ENCODE peak calls at places on chromosomes 2 and 18, in seven cellular contexts. One of them, this sample, is unnamed.

GRCh38 chr2:42450136-42450535 is 43.6 kb downstream of the KCNG3 start:
- DNase-seq in fibroblast of lung: peak; percentile 73
- DNase-seq in IMR-90: no peak
- DNase-seq in CD8-positive, alpha-beta T cell: no peak
- DNase-seq in choroid plexus epithelial cell: no peak
- DNase-seq in fibroblast of the aortic adventitia: no peak
- DNase-seq in aorta: no peak
- DNase-seq in this sample: no peak

GRCh38 chr18:56532176-56532840 is 106.1 kb downstream of the TXNL1 start:
- DNase-seq in fibroblast of lung: peak; percentile 86
- DNase-seq in aorta: no peak
- DNase-seq in IMR-90: peak; percentile 56
- DNase-seq in fibroblast of the aortic adventitia: peak; percentile 30
- DNase-seq in CD8-positive, alpha-beta T cell: no peak
- DNase-seq in choroid plexus epithelial cell: no peak
- DNase-seq in this sample: peak; percentile 51

GRCh38 chr2:148586528-148587128 is 57.9 kb upstream of the EPC2 start:
- DNase-seq in IMR-90: no peak
- DNase-seq in choroid plexus epithelial cell: no peak
- DNase-seq in fibroblast of lung: no peak
- DNase-seq in aorta: no peak
- DNase-seq in fibroblast of the aortic adventitia: no peak
- DNase-seq in CD8-positive, alpha-beta T cell: no peak
- DNase-seq in this sample: no peak

GRCh38 chr2:68558576-68558975 is 84.8 kb upstream of the PROKR1 start:
- DNase-seq in IMR-90: no peak
- DNase-seq in CD8-positive, alpha-beta T cell: no peak
- DNase-seq in fibroblast of the aortic adventitia: no peak
- DNase-seq in aorta: no peak
- DNase-seq in fibroblast of lung: no peak
- DNase-seq in choroid plexus epithelial cell: no peak
- DNase-seq in this sample: no peak

GRCh38 chr2:213764849-213765248 is 480.6 kb downstream of the SPAG16 start:
- DNase-seq in aorta: no peak
- DNase-seq in choroid plexus epithelial cell: no peak
- DNase-seq in IMR-90: no peak
- DNase-seq in fibroblast of lung: no peak
- DNase-seq in fibroblast of the aortic adventitia: no peak
- DNase-seq in CD8-positive, alpha-beta T cell: no peak
- DNase-seq in this sample: no peak

GRCh38 chr18:22934789-22935188 is 1.7 kb downstream of the RBBP8 start:
- DNase-seq in choroid plexus epithelial cell: no peak
- DNase-seq in aorta: no peak
- DNase-seq in fibroblast of the aortic adventitia: no peak
- DNase-seq in CD8-positive, alpha-beta T cell: no peak
- DNase-seq in IMR-90: no peak
- DNase-seq in fibroblast of lung: no peak
- DNase-seq in this sample: no peak

GRCh38 chr2:141331127-141331526 is 799.7 kb downstream of the LRP1B start:
- DNase-seq in IMR-90: peak; percentile 86
- DNase-seq in choroid plexus epithelial cell: peak; percentile 94
- DNase-seq in CD8-positive, alpha-beta T cell: no peak
- DNase-seq in fibroblast of lung: peak; percentile 82
- DNase-seq in fibroblast of the aortic adventitia: peak; percentile 35
- DNase-seq in aorta: no peak
- DNase-seq in this sample: peak; percentile 70

GRCh38 chr2:43012966-43013365 is 213.4 kb downstream of the ZFP36L2 start:
- DNase-seq in aorta: no peak
- DNase-seq in CD8-positive, alpha-beta T cell: no peak
- DNase-seq in fibroblast of the aortic adventitia: no peak
- DNase-seq in IMR-90: no peak
- DNase-seq in fibroblast of lung: no peak
- DNase-seq in choroid plexus epithelial cell: no peak
- DNase-seq in this sample: no peak

GRCh38 chr2:173077506-173078177 is 2.0 kb downstream of the MAP3K20 start:
- DNase-seq in fibroblast of lung: peak; percentile 44
- DNase-seq in aorta: no peak
- DNase-seq in IMR-90: peak; percentile 68
- DNase-seq in fibroblast of the aortic adventitia: peak; percentile 66
- DNase-seq in CD8-positive, alpha-beta T cell: no peak
- DNase-seq in choroid plexus epithelial cell: peak; percentile 68
- DNase-seq in this sample: peak; percentile 61

GRCh38 chr2:189538402-189538801 is 42.2 kb downstream of the SLC40A1 start:
- DNase-seq in IMR-90: no peak
- DNase-seq in aorta: no peak
- DNase-seq in fibroblast of lung: no peak
- DNase-seq in CD8-positive, alpha-beta T cell: no peak
- DNase-seq in fibroblast of the aortic adventitia: no peak
- DNase-seq in choroid plexus epithelial cell: no peak
- DNase-seq in this sample: no peak

GRCh38 chr2:38748391-38748790 is 2.8 kb downstream of the SRSF7 start:
- DNase-seq in fibroblast of lung: no peak
- DNase-seq in choroid plexus epithelial cell: no peak
- DNase-seq in aorta: no peak
- DNase-seq in IMR-90: no peak
- DNase-seq in CD8-positive, alpha-beta T cell: no peak
- DNase-seq in fibroblast of the aortic adventitia: no peak
- DNase-seq in this sample: no peak

GRCh38 chr2:239943991-239944441 is 81.1 kb downstream of the NDUFA10 start:
- DNase-seq in IMR-90: no peak
- DNase-seq in aorta: peak; percentile 46
- DNase-seq in fibroblast of the aortic adventitia: no peak
- DNase-seq in CD8-positive, alpha-beta T cell: no peak
- DNase-seq in choroid plexus epithelial cell: no peak
- DNase-seq in fibroblast of lung: no peak
- DNase-seq in this sample: no peak

GRCh38 chr2:200107818-200108217 is 152.4 kb downstream of the MAIP1 start:
- DNase-seq in CD8-positive, alpha-beta T cell: no peak
- DNase-seq in choroid plexus epithelial cell: no peak
- DNase-seq in aorta: no peak
- DNase-seq in fibroblast of lung: no peak
- DNase-seq in IMR-90: no peak
- DNase-seq in fibroblast of the aortic adventitia: no peak
- DNase-seq in this sample: no peak

GRCh38 chr18:79856119-79857080 is 58.7 kb downstream of the KCNG2 start:
- DNase-seq in aorta: peak; percentile 50
- DNase-seq in choroid plexus epithelial cell: peak; percentile 66
- DNase-seq in fibroblast of the aortic adventitia: peak; percentile 5
- DNase-seq in CD8-positive, alpha-beta T cell: no peak
- DNase-seq in IMR-90: peak; percentile 25
- DNase-seq in fibroblast of lung: peak; percentile 35
- DNase-seq in this sample: peak; percentile 47

GRCh38 chr2:169348321-169349002 is 13.9 kb downstream of the LRP2 start:
- DNase-seq in IMR-90: no peak
- DNase-seq in choroid plexus epithelial cell: no peak
- DNase-seq in aorta: no peak
- DNase-seq in fibroblast of the aortic adventitia: no peak
- DNase-seq in fibroblast of lung: no peak
- DNase-seq in CD8-positive, alpha-beta T cell: no peak
- DNase-seq in this sample: no peak

GRCh38 chr18:13528739-13529392 is 197.5 kb downstream of the FAM210A start:
- DNase-seq in IMR-90: no peak
- DNase-seq in choroid plexus epithelial cell: no peak
- DNase-seq in fibroblast of lung: no peak
- DNase-seq in aorta: no peak
- DNase-seq in CD8-positive, alpha-beta T cell: no peak
- DNase-seq in fibroblast of the aortic adventitia: no peak
- DNase-seq in this sample: no peak

GRCh38 chr18:11108956-11109355 is 40.4 kb downstream of the PIEZO2 start:
- DNase-seq in fibroblast of the aortic adventitia: no peak
- DNase-seq in fibroblast of lung: no peak
- DNase-seq in IMR-90: no peak
- DNase-seq in choroid plexus epithelial cell: peak; percentile 27
- DNase-seq in CD8-positive, alpha-beta T cell: no peak
- DNase-seq in aorta: no peak
- DNase-seq in this sample: no peak

GRCh38 chr2:159070235-159070634 is 101.8 kb downstream of the TANC1 start:
- DNase-seq in IMR-90: no peak
- DNase-seq in choroid plexus epithelial cell: no peak
- DNase-seq in fibroblast of the aortic adventitia: no peak
- DNase-seq in fibroblast of lung: no peak
- DNase-seq in aorta: no peak
- DNase-seq in CD8-positive, alpha-beta T cell: no peak
- DNase-seq in this sample: no peak

DNA sequence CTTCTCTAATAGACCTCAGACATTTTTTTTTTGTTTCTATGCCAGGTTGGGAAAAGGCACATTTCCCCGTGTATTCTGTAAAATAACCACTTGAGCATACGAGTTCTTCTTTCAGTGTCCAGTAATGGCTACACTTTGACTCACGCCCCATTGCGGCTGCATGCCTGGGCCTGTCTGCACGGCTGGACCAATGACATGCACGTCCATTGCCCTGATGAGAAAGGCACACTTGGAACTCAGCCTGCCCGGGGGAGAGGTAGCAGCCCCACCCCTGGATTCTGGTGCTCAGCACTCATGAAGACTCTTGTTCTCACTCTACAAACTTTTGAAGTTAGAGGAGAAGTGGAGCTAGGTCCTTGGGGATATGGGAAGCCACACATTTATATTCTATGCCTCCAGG is 5.8 kb downstream of the PCARE start:
- DNase-seq in CD8-positive, alpha-beta T cell: no peak
- DNase-seq in aorta: no peak
- DNase-seq in IMR-90: no peak
- DNase-seq in choroid plexus epithelial cell: no peak
- DNase-seq in fibroblast of the aortic adventitia: no peak
- DNase-seq in fibroblast of lung: no peak
- DNase-seq in this sample: no peak
- H3K4me3 ChIP-seq in CD8-positive, alpha-beta T cell: no peak overlapping the region
- H3K4me3 ChIP-seq in aorta: no peak overlapping the region
- H3K4me3 ChIP-seq in IMR-90: no peak overlapping the region
- H3K4me3 ChIP-seq in choroid plexus epithelial cell: no peak overlapping the region
- H3K4me3 ChIP-seq in fibroblast of the aortic adventitia: no peak overlapping the region
- H3K4me3 ChIP-seq in fibroblast of lung: no peak overlapping the region
- H3K4me3 ChIP-seq in this sample: no peak overlapping the region

DNA sequence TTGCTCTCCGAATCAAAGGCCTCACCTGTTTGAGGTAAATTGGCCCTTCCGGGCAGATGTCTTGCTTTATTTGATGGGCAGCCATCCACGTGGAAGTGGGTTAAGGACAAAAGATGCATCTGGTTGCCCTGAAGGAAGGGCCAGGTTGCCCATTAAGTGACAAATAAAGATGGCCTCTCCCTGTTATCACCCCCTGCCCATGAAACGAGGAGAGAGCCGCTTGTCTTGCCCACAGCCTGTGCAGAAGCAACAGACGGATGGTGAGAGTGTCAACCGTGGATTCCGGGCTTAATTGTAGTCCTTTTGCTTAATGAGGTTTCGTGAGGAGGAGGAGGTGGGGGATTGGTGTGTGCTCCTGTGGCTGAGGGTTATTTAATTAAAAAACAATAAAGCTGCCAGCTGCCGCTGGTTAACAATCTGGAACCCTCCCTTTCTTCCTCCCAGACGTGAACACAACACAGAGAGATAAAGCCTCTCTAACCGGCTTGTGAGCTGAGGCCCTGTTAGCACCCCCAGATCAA is 188.0 kb upstream of the PARD3B start:
- DNase-seq in IMR-90: no peak
- DNase-seq in CD8-positive, alpha-beta T cell: no peak
- DNase-seq in aorta: no peak
- DNase-seq in choroid plexus epithelial cell: no peak
- DNase-seq in fibroblast of lung: no peak
- DNase-seq in fibroblast of the aortic adventitia: no peak
- DNase-seq in this sample: no peak
- H3K4me3 ChIP-seq in IMR-90: no peak overlapping the region
- H3K4me3 ChIP-seq in CD8-positive, alpha-beta T cell: no peak overlapping the region
- H3K4me3 ChIP-seq in aorta: no peak overlapping the region
- H3K4me3 ChIP-seq in choroid plexus epithelial cell: no peak overlapping the region
- H3K4me3 ChIP-seq in fibroblast of lung: no peak overlapping the region
- H3K4me3 ChIP-seq in fibroblast of the aortic adventitia: no peak overlapping the region
- H3K4me3 ChIP-seq in this sample: no peak overlapping the region

DNA sequence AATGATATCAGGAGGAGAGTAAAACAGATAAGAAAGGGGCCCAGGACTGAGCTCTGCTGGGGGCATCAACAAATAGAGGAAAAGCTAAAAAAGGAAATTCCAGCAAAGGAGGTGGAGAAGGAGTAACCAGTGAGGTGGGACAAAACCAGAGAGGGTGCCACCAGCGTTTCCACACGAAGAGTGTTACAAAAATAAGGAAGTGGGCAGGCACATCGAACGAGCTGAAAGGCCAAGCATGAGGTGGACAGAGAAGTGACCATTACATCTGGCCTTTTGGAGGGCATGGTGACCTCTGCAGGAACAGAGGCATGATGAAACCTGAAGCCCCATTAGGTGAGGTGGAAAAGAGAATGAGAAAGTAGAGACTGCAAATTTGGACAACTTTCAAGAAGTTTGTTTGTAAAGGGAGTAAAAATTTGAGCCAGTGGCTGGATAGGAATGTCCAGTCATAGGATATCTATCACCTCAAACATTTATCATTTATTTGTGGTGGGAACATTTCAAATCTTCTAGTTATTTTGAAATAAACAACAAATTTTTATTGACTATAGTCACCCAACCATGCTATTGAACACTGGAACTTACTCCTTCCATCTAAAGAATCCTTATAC is 18.4 kb upstream of the VIT start:
- DNase-seq in fibroblast of the aortic adventitia: no peak
- DNase-seq in choroid plexus epithelial cell: peak; percentile 48
- DNase-seq in fibroblast of lung: peak; percentile 69
- DNase-seq in aorta: no peak
- DNase-seq in IMR-90: peak; percentile 64
- DNase-seq in CD8-positive, alpha-beta T cell: no peak
- DNase-seq in this sample: no peak
- H3K4me3 ChIP-seq in fibroblast of the aortic adventitia: no peak overlapping the region
- H3K4me3 ChIP-seq in choroid plexus epithelial cell: no peak overlapping the region
- H3K4me3 ChIP-seq in fibroblast of lung: no peak overlapping the region
- H3K4me3 ChIP-seq in aorta: no peak overlapping the region
- H3K4me3 ChIP-seq in IMR-90: no peak overlapping the region
- H3K4me3 ChIP-seq in CD8-positive, alpha-beta T cell: no peak overlapping the region
- H3K4me3 ChIP-seq in this sample: no peak overlapping the region

DNA sequence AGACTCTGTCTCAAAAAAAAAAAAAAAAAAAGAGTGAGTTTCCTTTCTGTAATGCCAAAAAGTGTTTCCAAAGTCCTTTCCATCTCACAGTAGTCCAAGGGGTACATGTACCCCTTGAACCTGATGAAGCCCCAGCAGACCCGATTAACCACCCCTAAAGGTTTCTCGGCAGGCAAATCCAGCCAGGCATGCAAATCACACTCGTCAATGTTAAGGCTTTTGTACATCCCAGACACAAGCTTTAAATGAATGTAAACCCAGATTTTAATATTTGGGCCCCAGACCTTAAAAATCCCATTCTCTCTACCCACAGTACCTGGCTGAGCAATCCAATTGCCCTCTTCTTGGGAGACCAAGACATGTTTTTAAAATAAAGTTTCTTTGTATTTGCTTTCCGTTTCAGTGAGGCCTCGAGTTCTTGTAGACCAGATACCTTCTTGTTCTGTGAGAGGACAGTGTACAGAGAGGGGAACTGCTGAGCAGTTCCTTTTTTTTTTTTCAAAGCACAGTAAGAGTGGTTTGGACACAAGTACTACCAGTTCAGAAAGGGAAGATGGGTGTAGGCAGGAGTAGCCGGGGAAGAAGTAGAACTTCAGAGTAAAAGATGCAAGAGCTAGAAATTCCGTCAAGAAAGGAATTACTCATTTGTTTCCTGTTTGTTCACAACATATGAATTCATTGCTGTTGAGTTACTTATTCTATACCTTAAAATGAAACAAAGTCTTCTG is at the start of gene NLRC4:
- DNase-seq in aorta: no peak
- DNase-seq in IMR-90: no peak
- DNase-seq in choroid plexus epithelial cell: peak; percentile 13
- DNase-seq in fibroblast of lung: no peak
- DNase-seq in fibroblast of the aortic adventitia: no peak
- DNase-seq in CD8-positive, alpha-beta T cell: no peak
- DNase-seq in this sample: no peak
- H3K4me3 ChIP-seq in aorta: no peak within 1 kb of the TSS
- H3K4me3 ChIP-seq in IMR-90: no peak within 1 kb of the TSS
- H3K4me3 ChIP-seq in choroid plexus epithelial cell: no peak within 1 kb of the TSS
- H3K4me3 ChIP-seq in fibroblast of lung: no peak within 1 kb of the TSS
- H3K4me3 ChIP-seq in fibroblast of the aortic adventitia: no peak within 1 kb of the TSS
- H3K4me3 ChIP-seq in CD8-positive, alpha-beta T cell: no peak within 1 kb of the TSS
- H3K4me3 ChIP-seq in this sample: no peak within 1 kb of the TSS